ENCODE peak calls at places on chromosome 16, in eight cellular contexts. One of them, this sample, is unnamed.

GRCh38 chr16:23174622-23175021 is 7.9 kb upstream of the SCNN1G start:
- DNase-seq in stimulated activated CD8-positive, alpha-beta memory T cell treated with anti-CD3 and anti-CD28 coated beads, Interleukin-2, amount 100 ng/mL, for 48 hours: no peak
- DNase-seq in choroid plexus epithelial cell: peak; percentile 29
- DNase-seq in HT1080: no peak
- DNase-seq in T-cell: no peak
- DNase-seq in transverse colon: no peak
- DNase-seq in anterior cingulate cortex: no peak
- DNase-seq in GM04503: no peak
- DNase-seq in this sample: no peak

GRCh38 chr16:10754941-10755340 is 11.3 kb downstream of the NUBP1 start:
- DNase-seq in stimulated activated CD8-positive, alpha-beta memory T cell treated with anti-CD3 and anti-CD28 coated beads, Interleukin-2, amount 100 ng/mL, for 48 hours: no peak
- DNase-seq in choroid plexus epithelial cell: peak; percentile 65
- DNase-seq in HT1080: peak; percentile 92
- DNase-seq in T-cell: no peak
- DNase-seq in transverse colon: no peak
- DNase-seq in anterior cingulate cortex: no peak
- DNase-seq in GM04503: no peak
- DNase-seq in this sample: peak; percentile 44

GRCh38 chr16:84826558-84826941 is 6.8 kb downstream of the CRISPLD2 start:
- DNase-seq in stimulated activated CD8-positive, alpha-beta memory T cell treated with anti-CD3 and anti-CD28 coated beads, Interleukin-2, amount 100 ng/mL, for 48 hours: no peak
- DNase-seq in choroid plexus epithelial cell: peak; percentile 57
- DNase-seq in HT1080: no peak
- DNase-seq in T-cell: no peak
- DNase-seq in transverse colon: peak; percentile 57
- DNase-seq in anterior cingulate cortex: no peak
- DNase-seq in GM04503: no peak
- DNase-seq in this sample: no peak

GRCh38 chr16:57994778-57995177 is 5.7 kb downstream of the ZNF319 start:
- DNase-seq in stimulated activated CD8-positive, alpha-beta memory T cell treated with anti-CD3 and anti-CD28 coated beads, Interleukin-2, amount 100 ng/mL, for 48 hours: no peak
- DNase-seq in choroid plexus epithelial cell: peak; percentile 61
- DNase-seq in HT1080: peak; percentile 44
- DNase-seq in T-cell: peak; percentile 27
- DNase-seq in transverse colon: peak; percentile 51
- DNase-seq in anterior cingulate cortex: no peak
- DNase-seq in GM04503: no peak
- DNase-seq in this sample: no peak

GRCh38 chr16:83826146-83826913 is 18.6 kb downstream of the HSBP1 start:
- DNase-seq in stimulated activated CD8-positive, alpha-beta memory T cell treated with anti-CD3 and anti-CD28 coated beads, Interleukin-2, amount 100 ng/mL, for 48 hours: peak; percentile 60
- DNase-seq in choroid plexus epithelial cell: peak; percentile 84
- DNase-seq in HT1080: peak; percentile 70
- DNase-seq in T-cell: peak; percentile 69
- DNase-seq in transverse colon: peak; percentile 89
- DNase-seq in anterior cingulate cortex: peak; percentile 58
- DNase-seq in GM04503: no peak
- DNase-seq in this sample: peak; percentile 34

GRCh38 chr16:85853641-85854545 is 45.1 kb upstream of the IRF8 start:
- DNase-seq in stimulated activated CD8-positive, alpha-beta memory T cell treated with anti-CD3 and anti-CD28 coated beads, Interleukin-2, amount 100 ng/mL, for 48 hours: no peak
- DNase-seq in choroid plexus epithelial cell: no peak
- DNase-seq in HT1080: no peak
- DNase-seq in T-cell: no peak
- DNase-seq in transverse colon: no peak
- DNase-seq in anterior cingulate cortex: no peak
- DNase-seq in GM04503: no peak
- DNase-seq in this sample: no peak

GRCh38 chr16:87790278-87791023 is 24.7 kb upstream of the KLHDC4 start:
- DNase-seq in stimulated activated CD8-positive, alpha-beta memory T cell treated with anti-CD3 and anti-CD28 coated beads, Interleukin-2, amount 100 ng/mL, for 48 hours: no peak
- DNase-seq in choroid plexus epithelial cell: no peak
- DNase-seq in HT1080: no peak
- DNase-seq in T-cell: no peak
- DNase-seq in transverse colon: peak; percentile 23
- DNase-seq in anterior cingulate cortex: no peak
- DNase-seq in GM04503: no peak
- DNase-seq in this sample: no peak

GRCh38 chr16:84410361-84411138 is 42.2 kb downstream of the ATP2C2 start:
- DNase-seq in stimulated activated CD8-positive, alpha-beta memory T cell treated with anti-CD3 and anti-CD28 coated beads, Interleukin-2, amount 100 ng/mL, for 48 hours: no peak
- DNase-seq in choroid plexus epithelial cell: no peak
- DNase-seq in HT1080: no peak
- DNase-seq in T-cell: no peak
- DNase-seq in transverse colon: no peak
- DNase-seq in anterior cingulate cortex: no peak
- DNase-seq in GM04503: no peak
- DNase-seq in this sample: no peak

GRCh38 chr16:69181-69580 is 3.2 kb downstream of the RHBDF1 start:
- DNase-seq in stimulated activated CD8-positive, alpha-beta memory T cell treated with anti-CD3 and anti-CD28 coated beads, Interleukin-2, amount 100 ng/mL, for 48 hours: no peak
- DNase-seq in choroid plexus epithelial cell: no peak
- DNase-seq in HT1080: no peak
- DNase-seq in T-cell: no peak
- DNase-seq in transverse colon: no peak
- DNase-seq in anterior cingulate cortex: no peak
- DNase-seq in GM04503: no peak
- DNase-seq in this sample: no peak

GRCh38 chr16:29809850-29810698 is 1.9 kb upstream of the PRRT2 start:
- DNase-seq in stimulated activated CD8-positive, alpha-beta memory T cell treated with anti-CD3 and anti-CD28 coated beads, Interleukin-2, amount 100 ng/mL, for 48 hours: no peak
- DNase-seq in choroid plexus epithelial cell: peak; percentile 21
- DNase-seq in HT1080: peak; percentile 56
- DNase-seq in T-cell: no peak
- DNase-seq in transverse colon: no peak
- DNase-seq in anterior cingulate cortex: no peak
- DNase-seq in GM04503: no peak
- DNase-seq in this sample: no peak

GRCh38 chr16:27284865-27285675 is 16.5 kb upstream of the NSMCE1 start:
- DNase-seq in stimulated activated CD8-positive, alpha-beta memory T cell treated with anti-CD3 and anti-CD28 coated beads, Interleukin-2, amount 100 ng/mL, for 48 hours: no peak
- DNase-seq in choroid plexus epithelial cell: no peak
- DNase-seq in HT1080: no peak
- DNase-seq in T-cell: no peak
- DNase-seq in transverse colon: no peak
- DNase-seq in anterior cingulate cortex: no peak
- DNase-seq in GM04503: no peak
- DNase-seq in this sample: no peak

GRCh38 chr16:69123894-69124293 is 8.5 kb downstream of the CHTF8 start:
- DNase-seq in stimulated activated CD8-positive, alpha-beta memory T cell treated with anti-CD3 and anti-CD28 coated beads, Interleukin-2, amount 100 ng/mL, for 48 hours: no peak
- DNase-seq in choroid plexus epithelial cell: peak; percentile 86
- DNase-seq in HT1080: peak; percentile 57
- DNase-seq in T-cell: peak; percentile 66
- DNase-seq in transverse colon: peak; percentile 60
- DNase-seq in anterior cingulate cortex: no peak
- DNase-seq in GM04503: no peak
- DNase-seq in this sample: no peak

GRCh38 chr16:17101646-17102045 is 369.1 kb downstream of the XYLT1 start:
- DNase-seq in stimulated activated CD8-positive, alpha-beta memory T cell treated with anti-CD3 and anti-CD28 coated beads, Interleukin-2, amount 100 ng/mL, for 48 hours: no peak
- DNase-seq in choroid plexus epithelial cell: no peak
- DNase-seq in HT1080: peak; percentile 4
- DNase-seq in T-cell: no peak
- DNase-seq in transverse colon: no peak
- DNase-seq in anterior cingulate cortex: no peak
- DNase-seq in GM04503: no peak
- DNase-seq in this sample: no peak